ENCODE peak calls at places on chromosomes 16 and 17, in six cellular contexts. I is AG20443; W is ACHN; R is NCI-H2171; K is effector memory CD4-positive, alpha-beta T cell; S is AG04450. O is an unnamed sample.

GRCh38 chr16:66692341-66692740 is 4.2 kb downstream of the CMTM4 start:
- DNase-seq in I (no peak), W (no peak), R (no peak), K (no peak), S (no peak), O (peak)

GRCh38 chr17:76124582-76125390 is 16.3 kb downstream of the FOXJ1 start:
- DNase-seq in I (no peak), W (peak), R (no peak), K (no peak), S (no peak), O (no peak)

GRCh38 chr16:1377406-1378010 is 25.8 kb downstream of the GNPTG start:
- DNase-seq in I (no peak), W (no peak), R (no peak), K (no peak), S (no peak), O (no peak)

GRCh38 chr16:67100569-67101300 is 9.0 kb upstream of the PHAF1 start:
- DNase-seq in I (peak), W (peak), R (no peak), K (no peak), S (no peak), O (peak)

GRCh38 chr16:66703359-66704215 is 7.0 kb upstream of the CMTM4 start:
- DNase-seq in I (no peak), W (no peak), R (no peak), K (no peak), S (no peak), O (no peak)

GRCh38 chr17:4538236-4539002 is 16.8 kb downstream of the MYBBP1A start:
- DNase-seq in I (no peak), W (no peak), R (no peak), K (no peak), S (no peak), O (no peak)

GRCh38 chr16:4472880-4473279 is 1.5 kb downstream of the NMRAL1 start:
- DNase-seq in I (no peak), W (no peak), R (no peak), K (no peak), S (no peak), O (no peak)

GRCh38 chr16:490768-491167 is 36.7 kb upstream of the CAPN15 start:
- DNase-seq in I (no peak), W (no peak), R (no peak), K (no peak), S (no peak), O (no peak)

GRCh38 chr16:13332713-13333255 is 431.4 kb downstream of the SHISA9 start:
- DNase-seq in I (no peak), W (no peak), R (no peak), K (no peak), S (no peak), O (no peak)

GRCh38 chr17:30554839-30555751 is 77.9 kb downstream of the GOSR1 start:
- DNase-seq in I (peak), W (peak), R (no peak), K (no peak), S (no peak), O (peak)

GRCh38 chr17:51745993-51746392 is 412.5 kb downstream of the CA10 start:
- DNase-seq in I (no peak), W (no peak), R (no peak), K (no peak), S (no peak), O (no peak)

GRCh38 chr16:2949705-2950399 is 14.2 kb upstream of the KREMEN2 start:
- DNase-seq in I (no peak), W (no peak), R (no peak), K (no peak), S (no peak), O (no peak)

GRCh38 chr17:17947966-17948365 is 24.2 kb downstream of the TOM1L2 start:
- DNase-seq in I (no peak), W (no peak), R (no peak), K (no peak), S (no peak), O (no peak)

GRCh38 chr17:68343976-68344375 is 52.7 kb downstream of the ARSG start:
- DNase-seq in I (no peak), W (no peak), R (no peak), K (no peak), S (no peak), O (no peak)

GRCh38 chr17:40526668-40527067 is 25.2 kb upstream of the TNS4 start:
- DNase-seq in I (peak), W (no peak), R (no peak), K (no peak), S (no peak), O (no peak)

GRCh38 chr17:2213291-2213960 is 90.2 kb downstream of the SMG6 start:
- DNase-seq in I (peak), W (no peak), R (no peak), K (no peak), S (no peak), O (no peak)

GRCh38 chr17:66152756-66153155 is 39.2 kb downstream of the CEP112 start:
- DNase-seq in I (no peak), W (no peak), R (no peak), K (no peak), S (no peak), O (no peak)

GRCh38 chr17:44987194-44987882 is 19.2 kb upstream of the C1QL1 start:
- DNase-seq in I (peak), W (no peak), R (no peak), K (no peak), S (no peak), O (no peak)